ENCODE peak calls at places on chromosomes 5 and 9, in six cellular contexts. Z is fibroblast of mammary gland, J is left ventricle myocardium inferior, D is heart left ventricle, R is HCT116, G is BE2C. A is an unnamed sample.

GRCh38 chr5:148486456-148486855 is 102.7 kb downstream of the FBXO38 start:
- DNase-seq in G (no peak), Z (no peak), J (no peak), D (no peak), R (no peak), A (no peak)

GRCh38 chr5:149550608-149551226 is 522 bp downstream of the CSNK1A1 start:
- DNase-seq in J (peak; percentile 25), D (no peak), R (no peak), Z (no peak), G (peak; percentile 21), A (peak; percentile 17)

GRCh38 chr5:36199620-36200019 is 42.1 kb downstream of the NADK2 start:
- DNase-seq in D (no peak), G (no peak), Z (no peak), R (no peak), J (no peak), A (no peak)

GRCh38 chr9:132301521-132301920 is 53.3 kb downstream of the SETX start:
- DNase-seq in Z (peak; percentile 21), G (no peak), J (no peak), D (no peak), R (no peak), A (no peak)

GRCh38 chr5:168219515-168220410 is 71.7 kb upstream of the WWC1 start:
- DNase-seq in R (peak; percentile 68), Z (peak; percentile 81), J (no peak), G (peak; percentile 45), D (no peak), A (peak; percentile 72)

GRCh38 chr9:112041536-112042243 is 133.4 kb downstream of the SUSD1 start:
- DNase-seq in Z (peak; percentile 99), G (no peak), R (peak; percentile 81), J (no peak), D (peak; percentile 77), A (peak; percentile 78)

GRCh38 chr5:59360130-59360555 is 533.4 kb downstream of the PDE4D start:
- DNase-seq in D (no peak), Z (no peak), J (no peak), G (no peak), R (no peak), A (no peak)

GRCh38 chr5:38258319-38259061 is at the start of gene EGFLAM:
- DNase-seq in Z (no peak), R (no peak), D (peak; percentile 46), J (peak; percentile 46), G (peak; percentile 75), A (peak; percentile 18)

GRCh38 chr5:14325369-14325768 is 182.2 kb downstream of the TRIO start:
- DNase-seq in R (no peak), Z (no peak), D (no peak), J (no peak), G (no peak), A (no peak)

GRCh38 chr5:174352681-174353080 is 307.2 kb downstream of the NSG2 start:
- DNase-seq in J (no peak), R (no peak), D (no peak), Z (no peak), G (no peak), A (no peak)

GRCh38 chr9:136399176-136400037 is 563 bp downstream of the SNAPC4 start:
- DNase-seq in R (no peak), Z (peak; percentile 23), D (no peak), J (no peak), G (no peak), A (peak; percentile 26)

GRCh38 chr9:90073551-90073950 is 468.7 kb downstream of the GADD45G start:
- DNase-seq in Z (no peak), R (no peak), D (no peak), G (no peak), J (no peak), A (no peak)

GRCh38 chr5:98705841-98706240 is 67.6 kb upstream of the RGMB start:
- DNase-seq in Z (peak; percentile 36), D (no peak), J (no peak), R (no peak), G (no peak), A (no peak)

GRCh38 chr9:88742483-88742882 is 207.5 kb downstream of the NXNL2 start:
- DNase-seq in Z (peak; percentile 94), R (no peak), J (no peak), D (no peak), G (no peak), A (no peak)

GRCh38 chr9:15999422-16000339 is 446.8 kb downstream of the CCDC171 start:
- DNase-seq in J (no peak), Z (peak; percentile 99), R (peak; percentile 48), D (peak; percentile 62), G (no peak), A (peak; percentile 2)

GRCh38 chr5:23742701-23743100 is 235.3 kb downstream of the PRDM9 start:
- DNase-seq in R (no peak), G (no peak), J (no peak), Z (peak; percentile 0), D (no peak), A (no peak)
- TF ChIP-seq CTCF in R (no peak), G (no peak), J (no peak), Z (no peak), D (no peak), A (no peak)

GRCh38 chr5:175873090-175873454 is 1.7 kb downstream of the CPLX2 start:
- DNase-seq in D (no peak), J (no peak), R (no peak), G (peak; percentile 84), Z (no peak), A (peak; percentile 15)
- TF ChIP-seq CTCF in D (no peak), J (no peak), R (no peak), G (peak; percentile 69), Z (peak; percentile 32), A (no peak)

GRCh38 chr5:125874717-125875116 is 548.5 kb upstream of the GRAMD2B start:
- DNase-seq in J (no peak), D (no peak), G (peak; percentile 18), R (no peak), Z (no peak), A (peak; percentile 20)
- TF ChIP-seq CTCF in J (no peak), D (no peak), G (peak; percentile 27), R (peak; percentile 9), Z (no peak), A (no peak)

GRCh38 chr5:139746691-139747582 is 48.7 kb upstream of the PSD2 start:
- DNase-seq in Z (peak; percentile 57), J (no peak), G (peak; percentile 38), R (no peak), D (peak; percentile 53), A (no peak)
- TF ChIP-seq CTCF in Z (no peak), J (no peak), G (no peak), R (no peak), D (no peak), A (no peak)

GRCh38 chr5:34652916-34653315 is 3.2 kb upstream of the RAI14 start:
- DNase-seq in Z (peak; percentile 64), J (no peak), R (no peak), G (no peak), D (no peak), A (no peak)
- TF ChIP-seq CTCF in Z (no peak), J (no peak), R (no peak), G (no peak), D (no peak), A (no peak)

GRCh38 chr5:115825948-115826347 is 9.5 kb upstream of the CDO1 start:
- DNase-seq in D (no peak), Z (no peak), J (no peak), G (no peak), R (no peak), A (no peak)

GRCh38 chr5:115829913-115830312 is 11.5 kb downstream of the ATG12 start:
- DNase-seq in R (no peak), J (no peak), Z (no peak), G (no peak), D (no peak), A (no peak)

GRCh38 chr5:115835481-115835880 is 5.9 kb downstream of the ATG12 start:
- DNase-seq in Z (no peak), G (no peak), J (no peak), D (no peak), R (no peak), A (no peak)

DNA sequence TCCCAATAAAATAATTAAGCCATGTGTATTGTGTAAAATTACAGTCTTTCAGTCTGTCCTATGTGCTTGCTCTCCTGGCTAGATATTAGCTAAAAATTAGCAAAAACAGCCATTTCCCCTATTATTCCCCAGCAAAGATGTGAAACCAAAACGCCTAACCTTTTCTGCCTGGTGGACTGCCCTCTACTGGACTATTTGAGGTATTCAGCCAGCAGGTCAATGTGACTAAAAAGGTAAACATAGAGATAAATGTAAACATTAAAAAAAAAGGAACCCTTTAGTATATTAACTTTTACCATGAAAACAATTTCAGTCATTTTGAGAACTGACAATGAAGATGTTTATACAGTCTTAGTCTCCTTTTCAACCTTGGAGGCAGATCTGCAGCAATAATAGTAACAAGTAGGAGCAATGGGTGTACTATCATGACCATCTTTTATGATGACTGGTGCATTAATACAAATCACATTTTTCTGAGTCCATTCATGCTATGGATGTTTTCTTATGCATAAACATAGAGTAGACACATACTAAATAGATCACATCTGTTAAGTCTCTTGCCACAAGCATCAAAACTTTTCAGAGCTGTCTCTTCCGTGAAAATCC is 10.1 kb downstream of the ATG12 start:
- DNase-seq in G (peak; percentile 32), Z (peak; percentile 57), J (no peak), D (no peak), R (no peak), A (peak; percentile 46)
- TF ChIP-seq CTCF in G (peak; percentile 91), Z (peak; percentile 84), J (peak; percentile 81), D (peak; percentile 81), R (peak; percentile 75), A (peak; percentile 70)

A was measured in Calu3.